ENCODE peak calls at places on chromosomes 13 and 19, in four cellular contexts. Z, K, L and J are unnamed samples.

GRCh38 chr19:49861127-49861526 is 6.2 kb downstream of the PNKP start:
- DNase-seq in Z (no peak), K (no peak), L (no peak), J (no peak)

GRCh38 chr19:49069026-49069425 is 3.5 kb downstream of the KCNA7 start:
- DNase-seq in Z (no peak), K (no peak), L (no peak), J (no peak)

GRCh38 chr19:44939668-44940067 is 2.4 kb upstream of the APOC4 start:
- DNase-seq in Z (no peak), K (no peak), L (no peak), J (no peak)

GRCh38 chr19:31625056-31625455 is 275.8 kb upstream of the TSHZ3 start:
- DNase-seq in Z (no peak), K (no peak), L (no peak), J (no peak)

GRCh38 chr13:113905018-113905417 is 41.1 kb upstream of the GAS6 start:
- DNase-seq in Z (no peak), K (no peak), L (no peak), J (no peak)

GRCh38 chr19:39052846-39053245 is 20.5 kb upstream of the FBXO27 start:
- DNase-seq in Z (no peak), K (no peak), L (no peak), J (no peak)

GRCh38 chr13:20686863-20687579 is 16.5 kb upstream of the IL17D start:
- DNase-seq in Z (no peak), K (no peak), L (peak), J (no peak)

GRCh38 chr19:30287259-30287658 is 84.9 kb upstream of the ZNF536 start:
- DNase-seq in Z (no peak), K (no peak), L (no peak), J (no peak)

GRCh38 chr13:40565282-40566148 is 100.9 kb downstream of the FOXO1 start:
- DNase-seq in Z (no peak), K (no peak), L (no peak), J (no peak)

GRCh38 chr19:15330801-15331418 is 1.4 kb downstream of the BRD4 start:
- DNase-seq in Z (peak), K (peak), L (peak), J (no peak)